ENCODE peak calls at places on chromosome 18, in five cellular contexts. Q is H1, U is K562, C is GM12878, N is SK-N-SH. I is an unnamed sample.

GRCh38 chr18:55982992-55983391 is 395.0 kb upstream of the TCF4 start:
- DNase-seq in Q (peak), U (peak), C (no peak), N (no peak), I (no peak)

GRCh38 chr18:58980991-58981390 is 116.3 kb downstream of the ZNF532 start:
- DNase-seq in U (no peak), Q (no peak), N (no peak), C (no peak), I (no peak)

GRCh38 chr18:2981212-2981728 is 31.7 kb downstream of the LPIN2 start:
- DNase-seq in C (no peak), N (no peak), Q (no peak), U (no peak), I (no peak)

GRCh38 chr18:8754995-8755955 is 49.9 kb downstream of the MTCL1 start:
- DNase-seq in C (peak), Q (no peak), N (no peak), U (no peak), I (no peak)

GRCh38 chr18:4450065-4450676 is 4.9 kb downstream of the DLGAP1 start:
- DNase-seq in C (no peak), N (no peak), U (no peak), Q (no peak), I (no peak)

GRCh38 chr18:75269140-75269676 is 58.6 kb downstream of the TSHZ1 start:
- DNase-seq in C (no peak), U (no peak), N (no peak), Q (no peak), I (no peak)

GRCh38 chr18:48045744-48046143 is 115.3 kb upstream of the SMAD2 start:
- DNase-seq in C (no peak), U (no peak), N (no peak), Q (no peak), I (no peak)

GRCh38 chr18:54278615-54279014 is 9.3 kb downstream of the POLI start:
- DNase-seq in N (no peak), Q (no peak), U (no peak), C (no peak), I (peak)

GRCh38 chr18:67766930-67767329 is 250.4 kb upstream of the DSEL start:
- DNase-seq in N (no peak), U (no peak), C (peak), Q (no peak), I (no peak)

GRCh38 chr18:40608220-40608619 is 1346.8 kb upstream of the PIK3C3 start:
- DNase-seq in U (no peak), N (no peak), C (no peak), Q (no peak), I (no peak)

GRCh38 chr18:44090453-44090852 is 590.2 kb upstream of the SETBP1 start:
- DNase-seq in C (no peak), N (no peak), U (no peak), Q (no peak), I (no peak)

GRCh38 chr18:63831080-63831788 is 56.0 kb downstream of the SERPINB7 start:
- DNase-seq in U (no peak), Q (no peak), C (no peak), N (no peak), I (no peak)

GRCh38 chr18:76999077-76999476 is 133.5 kb downstream of the MBP start:
- DNase-seq in N (no peak), Q (no peak), U (no peak), C (no peak), I (no peak)

GRCh38 chr18:12516049-12516677 is 108.4 kb downstream of the PRELID3A start:
- DNase-seq in Q (no peak), C (no peak), N (no peak), U (no peak), I (no peak)

GRCh38 chr18:57210101-57210661 is 63.3 kb downstream of the BOD1L2 start:
- DNase-seq in N (no peak), Q (peak), C (no peak), U (peak), I (no peak)
- TF ChIP-seq GABPA in N (no peak), Q (no peak), C (no peak), U (no peak), I (no peak)

DNA sequence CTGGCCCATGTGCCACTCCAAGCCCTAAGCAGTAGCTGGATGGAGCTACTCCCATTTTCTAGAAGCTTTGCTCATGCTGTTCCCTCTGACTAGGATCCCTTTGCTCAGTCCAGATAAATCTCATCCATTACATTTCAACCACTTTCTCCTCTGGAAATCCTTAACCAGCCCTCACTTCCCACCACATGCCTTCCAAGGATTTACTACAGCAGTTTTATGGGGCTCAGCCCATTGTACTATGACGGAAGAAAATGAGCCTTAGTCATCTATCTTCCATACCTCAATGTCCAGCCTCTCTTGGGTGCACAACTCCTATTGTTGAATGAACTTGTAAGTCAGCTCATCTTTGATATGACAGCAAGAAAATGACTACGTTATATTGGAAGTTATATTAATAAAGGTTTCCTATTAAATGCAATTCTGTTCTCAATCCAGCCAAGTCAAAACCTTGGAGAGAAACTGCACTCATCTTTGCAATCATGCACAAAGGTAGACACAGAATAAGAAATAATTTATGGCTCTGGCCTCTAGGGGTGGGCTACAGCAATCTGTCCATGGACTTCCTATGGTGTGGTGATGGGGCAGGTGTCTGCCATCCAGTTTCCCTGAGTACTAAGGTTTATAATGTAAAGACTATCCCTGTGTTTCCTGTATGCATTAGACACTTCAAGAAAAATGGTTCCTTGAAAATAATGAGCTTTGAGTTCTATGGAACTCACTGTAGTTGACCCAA is 3.4 kb downstream of the B4GALT6 start:
- DNase-seq in U (peak), Q (no peak), C (no peak), N (no peak), I (no peak)
- TF ChIP-seq GABPA in U (no peak), Q (no peak), C (no peak), N (no peak), I (no peak)

GRCh38 chr18:11115268-11115667 is 34.1 kb downstream of the PIEZO2 start:
- DNase-seq in C (no peak), U (no peak), Q (no peak), N (no peak), I (no peak)
- TF ChIP-seq GABPA in C (no peak), U (no peak), Q (no peak), N (no peak), I (no peak)

DNA sequence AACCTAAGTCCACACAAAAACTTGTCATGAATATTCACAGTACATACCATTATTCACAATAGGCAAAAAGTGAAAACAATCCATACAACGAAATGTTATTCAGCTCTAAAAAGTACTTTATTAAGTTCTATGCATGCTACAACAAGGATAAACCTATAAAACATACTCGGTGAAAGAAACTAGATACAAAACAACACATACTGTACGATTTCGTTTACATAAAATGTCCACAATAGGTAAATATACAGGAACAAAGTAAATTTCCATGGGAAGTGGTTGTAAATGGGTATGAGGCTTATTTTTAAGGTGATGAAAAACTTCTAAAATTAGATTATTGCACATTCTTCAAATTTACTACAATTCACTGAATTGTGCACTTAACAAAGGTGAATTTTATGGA is 8.0 kb downstream of the DSC3 start:
- DNase-seq in Q (no peak), U (no peak), N (no peak), C (no peak), I (no peak)
- TF ChIP-seq GABPA in Q (no peak), U (no peak), N (no peak), C (no peak), I (no peak)

GRCh38 chr18:22033085-22033484 is 136.3 kb upstream of the GATA6 start:
- DNase-seq in C (no peak), Q (no peak), U (no peak), N (no peak), I (no peak)

GRCh38 chr18:22032392-22032961 is 136.9 kb upstream of the GATA6 start:
- DNase-seq in C (peak), Q (no peak), N (no peak), U (no peak), I (no peak)

GRCh38 chr18:22026889-22027288 is 142.5 kb upstream of the GATA6 start:
- DNase-seq in N (no peak), C (no peak), U (no peak), Q (no peak), I (no peak)

GRCh38 chr18:22034276-22034675 is 135.1 kb upstream of the GATA6 start:
- DNase-seq in U (no peak), C (no peak), Q (no peak), N (no peak), I (no peak)

DNA sequence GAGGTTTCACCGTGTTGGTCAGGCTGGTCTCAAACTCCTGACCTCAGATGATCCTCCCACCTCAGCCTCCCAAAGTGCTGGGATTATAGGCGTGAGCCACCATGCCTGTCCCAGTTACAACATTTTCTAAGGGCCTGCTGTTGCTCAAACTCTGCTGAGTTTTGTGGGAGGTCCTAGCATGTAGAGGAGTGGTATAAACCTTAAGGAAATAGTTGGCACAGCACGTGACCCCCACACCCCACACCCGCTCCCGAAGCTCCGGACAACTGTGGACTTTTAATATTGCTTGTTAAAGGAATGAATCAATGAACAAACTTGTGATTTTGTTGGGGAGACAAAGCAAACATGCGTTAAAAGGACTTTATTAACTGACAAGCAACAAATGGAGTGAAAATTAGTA is 137.8 kb upstream of the GATA6 start:
- DNase-seq in N (no peak), Q (no peak), U (no peak), C (no peak), I (no peak)
- TF ChIP-seq GABPA in N (no peak), Q (no peak), U (no peak), C (no peak), I (no peak)

GRCh38 chr18:35923939-35924338 is 48.5 kb upstream of the RMP24 start:
- DNase-seq in C (no peak), N (no peak), U (no peak), Q (no peak), I (no peak)
- TF ChIP-seq GABPA in C (no peak), N (no peak), U (no peak), Q (no peak), I (no peak)

GRCh38 chr18:23317975-23318675 is 135.0 kb upstream of the RIOK3 start:
- DNase-seq in U (no peak), Q (no peak), N (no peak), C (no peak), I (no peak)

GRCh38 chr18:23313379-23313778 is 139.7 kb upstream of the RIOK3 start:
- DNase-seq in Q (no peak), C (no peak), N (no peak), U (no peak), I (no peak)

GRCh38 chr18:23314672-23315071 is 138.4 kb upstream of the RIOK3 start:
- DNase-seq in C (no peak), N (no peak), Q (no peak), U (no peak), I (no peak)

GRCh38 chr18:23320709-23321236 is 132.3 kb upstream of the RIOK3 start:
- DNase-seq in Q (no peak), U (no peak), C (no peak), N (no peak), I (no peak)

DNA sequence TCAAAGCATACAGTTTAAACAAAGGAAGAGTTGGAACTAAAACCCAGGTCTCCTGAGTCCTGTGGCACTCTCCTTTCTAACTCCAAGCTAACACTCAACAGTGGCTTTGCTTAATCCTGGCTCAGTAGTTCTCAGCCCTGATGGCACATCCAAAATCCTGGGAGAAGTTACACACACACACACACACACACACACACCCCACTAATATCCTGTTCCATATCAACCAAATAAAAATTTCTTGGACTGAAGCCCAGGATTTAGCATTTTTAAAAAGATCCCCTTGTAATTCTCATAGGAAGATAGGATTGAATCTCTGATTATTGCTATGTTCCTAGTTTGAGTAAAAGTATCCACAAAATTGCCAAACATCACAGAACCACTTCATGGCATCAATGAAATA is 136.1 kb upstream of the RIOK3 start:
- DNase-seq in C (no peak), Q (no peak), N (no peak), U (no peak), I (no peak)
- TF ChIP-seq GABPA in C (no peak), Q (no peak), N (no peak), U (no peak), I (no peak)

DNA sequence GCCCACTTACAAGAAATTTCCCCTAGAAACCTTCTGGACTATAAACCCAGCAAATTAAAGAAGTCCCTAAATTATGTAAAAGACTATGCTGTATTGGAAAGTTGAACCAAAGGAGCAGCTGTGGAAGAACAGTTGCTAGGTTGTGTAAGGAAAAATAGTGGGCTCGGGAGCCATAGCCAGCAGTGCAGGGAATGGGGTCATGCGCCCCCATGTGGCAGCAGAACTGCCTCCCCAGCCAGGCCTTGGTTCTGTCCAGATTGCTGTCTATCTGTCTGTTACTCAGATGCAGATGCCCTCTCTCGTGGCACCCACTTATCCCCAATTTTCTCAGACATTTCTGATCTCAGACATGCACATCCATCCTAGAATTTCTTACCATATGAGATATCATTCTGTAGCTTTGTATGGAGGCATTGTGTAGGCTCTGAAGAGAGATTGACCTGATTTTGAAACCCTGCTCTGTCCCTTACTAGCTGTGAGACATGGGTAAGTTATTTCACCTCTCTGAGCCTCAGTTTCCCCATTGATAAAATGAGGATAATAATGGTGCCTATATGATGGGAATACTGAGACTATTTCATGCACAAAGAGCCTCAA is 258.3 kb downstream of the SS18 start:
- DNase-seq in N (peak), Q (peak), U (peak), C (no peak), I (peak)
- TF ChIP-seq GABPA in N (no peak), Q (no peak), U (no peak), C (no peak), I (no peak)

GRCh38 chr18:35407871-35408481 is 30.8 kb upstream of the ZNF396 start:
- DNase-seq in C (no peak), U (peak), N (peak), Q (no peak), I (peak)
- TF ChIP-seq GABPA in C (no peak), U (no peak), N (no peak), Q (no peak), I (no peak)

GRCh38 chr18:24446453-24446852 is 14.0 kb upstream of the HRH4 start:
- DNase-seq in U (no peak), Q (no peak), C (no peak), N (no peak), I (no peak)

GRCh38 chr18:24447961-24448360 is 12.5 kb upstream of the HRH4 start:
- DNase-seq in C (no peak), N (no peak), U (no peak), Q (no peak), I (no peak)

GRCh38 chr18:24443870-24444269 is 16.6 kb upstream of the HRH4 start:
- DNase-seq in N (no peak), C (no peak), U (no peak), Q (no peak), I (peak)

DNA sequence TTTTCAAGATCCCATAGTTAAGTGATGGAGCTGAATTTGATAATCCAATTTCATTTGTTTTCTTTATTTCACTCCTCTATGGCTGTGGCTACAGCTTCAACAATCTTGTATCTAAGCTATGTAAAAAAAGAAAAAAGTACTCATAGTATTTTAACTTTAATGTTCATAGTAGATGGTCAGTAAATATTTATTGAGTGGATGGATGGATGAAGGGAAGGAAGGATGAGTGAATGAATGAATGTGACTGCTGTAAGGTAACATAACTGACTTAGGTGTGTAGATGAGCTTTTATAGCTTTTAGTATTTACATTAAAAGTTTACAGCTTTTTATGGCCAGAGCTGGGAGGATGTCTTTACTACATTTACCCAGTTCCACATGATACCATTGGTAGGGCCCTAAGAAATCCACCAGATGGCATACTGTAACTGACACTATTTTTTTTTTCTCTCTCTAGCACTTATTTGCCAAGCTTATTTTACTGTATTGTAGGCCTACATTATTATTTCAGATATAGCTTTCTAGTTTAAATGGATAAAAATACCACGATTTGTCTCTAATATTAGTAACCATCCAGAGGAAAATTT is 13.4 kb upstream of the HRH4 start:
- DNase-seq in C (no peak), N (no peak), U (no peak), Q (no peak), I (no peak)
- TF ChIP-seq GABPA in C (no peak), N (no peak), U (no peak), Q (no peak), I (no peak)

I was measured in HL-60.